ENCODE peak calls at places on chromosomes 7 and 10, in seven cellular contexts. One of them, this sample, is unnamed.
A peak's percentile ranks its signal among the peaks of the same experiment; 100 is the strongest.

GRCh38 chr7:44131173-44132009 is 8.0 kb upstream of the POLD2 start:
- DNase-seq in body of pancreas: peak; percentile 44
- DNase-seq in foreskin fibroblast: peak; percentile 55
- DNase-seq in Peyer's patch: no peak
- DNase-seq in MCF 10A: peak; percentile 55
- DNase-seq in astrocyte of the cerebellum: no peak
- DNase-seq in endothelial cell: no peak
- DNase-seq in this sample: no peak

GRCh38 chr7:107961399-107961798 is 41.6 kb downstream of the LAMB1 start:
- DNase-seq in Peyer's patch: peak; percentile 65
- DNase-seq in foreskin fibroblast: peak; percentile 19
- DNase-seq in MCF 10A: peak; percentile 33
- DNase-seq in body of pancreas: peak; percentile 37
- DNase-seq in endothelial cell: no peak
- DNase-seq in astrocyte of the cerebellum: no peak
- DNase-seq in this sample: no peak

GRCh38 chr10:95500649-95501048 is 60.5 kb downstream of the SORBS1 start:
- DNase-seq in foreskin fibroblast: no peak
- DNase-seq in Peyer's patch: no peak
- DNase-seq in body of pancreas: no peak
- DNase-seq in endothelial cell: no peak
- DNase-seq in MCF 10A: no peak
- DNase-seq in astrocyte of the cerebellum: no peak
- DNase-seq in this sample: no peak

GRCh38 chr10:33487014-33487776 is 152.7 kb upstream of the NRP1 start:
- DNase-seq in foreskin fibroblast: peak; percentile 37
- DNase-seq in body of pancreas: no peak
- DNase-seq in astrocyte of the cerebellum: no peak
- DNase-seq in endothelial cell: no peak
- DNase-seq in Peyer's patch: no peak
- DNase-seq in MCF 10A: no peak
- DNase-seq in this sample: no peak

GRCh38 chr7:94882891-94883290 is 24.5 kb upstream of the PPP1R9A start:
- DNase-seq in endothelial cell: no peak
- DNase-seq in body of pancreas: no peak
- DNase-seq in MCF 10A: peak; percentile 23
- DNase-seq in Peyer's patch: no peak
- DNase-seq in foreskin fibroblast: no peak
- DNase-seq in astrocyte of the cerebellum: no peak
- DNase-seq in this sample: no peak

GRCh38 chr7:17941171-17941490 is 837 bp upstream of the SNX13 start:
- DNase-seq in endothelial cell: no peak
- DNase-seq in body of pancreas: no peak
- DNase-seq in astrocyte of the cerebellum: no peak
- DNase-seq in Peyer's patch: no peak
- DNase-seq in foreskin fibroblast: peak; percentile 15
- DNase-seq in MCF 10A: peak; percentile 26
- DNase-seq in this sample: no peak

GRCh38 chr7:130219086-130219620 is 11.5 kb downstream of the SSMEM1 start:
- DNase-seq in Peyer's patch: no peak
- DNase-seq in body of pancreas: no peak
- DNase-seq in endothelial cell: no peak
- DNase-seq in astrocyte of the cerebellum: no peak
- DNase-seq in foreskin fibroblast: no peak
- DNase-seq in MCF 10A: no peak
- DNase-seq in this sample: no peak

GRCh38 chr10:44696496-44696895 is 214.6 kb upstream of the TMEM72 start:
- DNase-seq in Peyer's patch: no peak
- DNase-seq in endothelial cell: no peak
- DNase-seq in foreskin fibroblast: peak; percentile 94
- DNase-seq in astrocyte of the cerebellum: peak; percentile 93
- DNase-seq in body of pancreas: no peak
- DNase-seq in MCF 10A: no peak
- DNase-seq in this sample: no peak

GRCh38 chr10:71762324-71762723 is 11.0 kb downstream of the VSIR start:
- DNase-seq in MCF 10A: no peak
- DNase-seq in body of pancreas: no peak
- DNase-seq in astrocyte of the cerebellum: no peak
- DNase-seq in Peyer's patch: no peak
- DNase-seq in foreskin fibroblast: no peak
- DNase-seq in endothelial cell: no peak
- DNase-seq in this sample: no peak

GRCh38 chr10:43130756-43131155 is 7.5 kb upstream of the CSGALNACT2 start:
- DNase-seq in Peyer's patch: no peak
- DNase-seq in MCF 10A: no peak
- DNase-seq in endothelial cell: no peak
- DNase-seq in body of pancreas: no peak
- DNase-seq in foreskin fibroblast: no peak
- DNase-seq in astrocyte of the cerebellum: no peak
- DNase-seq in this sample: no peak

GRCh38 chr7:134890246-134891240 is 95.8 kb upstream of the AGBL3 start:
- DNase-seq in astrocyte of the cerebellum: peak; percentile 64
- DNase-seq in MCF 10A: peak; percentile 87
- DNase-seq in endothelial cell: peak; percentile 11
- DNase-seq in body of pancreas: peak; percentile 29
- DNase-seq in Peyer's patch: no peak
- DNase-seq in foreskin fibroblast: peak; percentile 67
- DNase-seq in this sample: no peak

GRCh38 chr10:60570272-60570865 is 180.7 kb upstream of the ANK3 start:
- DNase-seq in endothelial cell: no peak
- DNase-seq in body of pancreas: no peak
- DNase-seq in foreskin fibroblast: no peak
- DNase-seq in MCF 10A: no peak
- DNase-seq in Peyer's patch: no peak
- DNase-seq in astrocyte of the cerebellum: no peak
- DNase-seq in this sample: no peak

GRCh38 chr7:135321556-135321955 is 87.9 kb downstream of the STRA8 start:
- DNase-seq in body of pancreas: no peak
- DNase-seq in astrocyte of the cerebellum: peak; percentile 13
- DNase-seq in foreskin fibroblast: peak; percentile 12
- DNase-seq in Peyer's patch: no peak
- DNase-seq in endothelial cell: no peak
- DNase-seq in MCF 10A: peak; percentile 75
- DNase-seq in this sample: no peak

GRCh38 chr7:116948934-116949333 is 4.4 kb upstream of the ST7 start:
- DNase-seq in astrocyte of the cerebellum: no peak
- DNase-seq in MCF 10A: no peak
- DNase-seq in foreskin fibroblast: no peak
- DNase-seq in body of pancreas: peak; percentile 22
- DNase-seq in Peyer's patch: no peak
- DNase-seq in endothelial cell: no peak
- DNase-seq in this sample: no peak

GRCh38 chr7:50721661-50722259 is 60.9 kb downstream of the GRB10 start:
- DNase-seq in astrocyte of the cerebellum: no peak
- DNase-seq in foreskin fibroblast: no peak
- DNase-seq in endothelial cell: no peak
- DNase-seq in MCF 10A: peak; percentile 25
- DNase-seq in Peyer's patch: no peak
- DNase-seq in body of pancreas: peak; percentile 65
- DNase-seq in this sample: no peak

GRCh38 chr7:55026867-55027490 is 8.2 kb downstream of the EGFR start:
- DNase-seq in astrocyte of the cerebellum: no peak
- DNase-seq in endothelial cell: no peak
- DNase-seq in MCF 10A: peak; percentile 27
- DNase-seq in body of pancreas: no peak
- DNase-seq in foreskin fibroblast: peak; percentile 69
- DNase-seq in Peyer's patch: no peak
- DNase-seq in this sample: no peak

GRCh38 chr7:36739351-36739750 is 15.1 kb upstream of the AOAH start:
- DNase-seq in astrocyte of the cerebellum: no peak
- DNase-seq in endothelial cell: no peak
- DNase-seq in Peyer's patch: no peak
- DNase-seq in body of pancreas: no peak
- DNase-seq in MCF 10A: no peak
- DNase-seq in foreskin fibroblast: no peak
- DNase-seq in this sample: no peak

GRCh38 chr7:131000873-131001272 is 266.9 kb upstream of the KLF14 start:
- DNase-seq in astrocyte of the cerebellum: no peak
- DNase-seq in endothelial cell: no peak
- DNase-seq in Peyer's patch: no peak
- DNase-seq in body of pancreas: no peak
- DNase-seq in MCF 10A: no peak
- DNase-seq in foreskin fibroblast: no peak
- DNase-seq in this sample: no peak

GRCh38 chr7:40219917-40220316 is 85.1 kb downstream of the SUGCT start:
- DNase-seq in astrocyte of the cerebellum: no peak
- DNase-seq in endothelial cell: no peak
- DNase-seq in foreskin fibroblast: peak; percentile 65
- DNase-seq in body of pancreas: no peak
- DNase-seq in MCF 10A: peak; percentile 31
- DNase-seq in Peyer's patch: no peak
- DNase-seq in this sample: no peak

GRCh38 chr10:11242443-11243386 is 225.0 kb downstream of the CELF2 start:
- DNase-seq in endothelial cell: no peak
- DNase-seq in MCF 10A: peak; percentile 7
- DNase-seq in foreskin fibroblast: peak; percentile 60
- DNase-seq in Peyer's patch: peak; percentile 74
- DNase-seq in body of pancreas: no peak
- DNase-seq in astrocyte of the cerebellum: no peak
- DNase-seq in this sample: no peak

GRCh38 chr7:30907527-30908267 is 4.0 kb upstream of the AQP1 start:
- DNase-seq in MCF 10A: no peak
- DNase-seq in endothelial cell: no peak
- DNase-seq in body of pancreas: peak; percentile 58
- DNase-seq in Peyer's patch: no peak
- DNase-seq in astrocyte of the cerebellum: no peak
- DNase-seq in foreskin fibroblast: peak; percentile 69
- DNase-seq in this sample: no peak

GRCh38 chr10:117339569-117339968 is 35.7 kb downstream of the PDZD8 start:
- DNase-seq in astrocyte of the cerebellum: no peak
- DNase-seq in MCF 10A: peak; percentile 75
- DNase-seq in Peyer's patch: no peak
- DNase-seq in body of pancreas: no peak
- DNase-seq in endothelial cell: no peak
- DNase-seq in foreskin fibroblast: peak; percentile 58
- DNase-seq in this sample: no peak

GRCh38 chr10:71974489-71975011 is 10.4 kb downstream of the CHST3 start:
- DNase-seq in MCF 10A: peak; percentile 81
- DNase-seq in body of pancreas: no peak
- DNase-seq in Peyer's patch: no peak
- DNase-seq in endothelial cell: no peak
- DNase-seq in astrocyte of the cerebellum: no peak
- DNase-seq in foreskin fibroblast: peak; percentile 92
- DNase-seq in this sample: no peak

GRCh38 chr10:118668228-118668952 is 72.9 kb upstream of the PRLHR start:
- DNase-seq in Peyer's patch: no peak
- DNase-seq in body of pancreas: no peak
- DNase-seq in astrocyte of the cerebellum: no peak
- DNase-seq in foreskin fibroblast: no peak
- DNase-seq in MCF 10A: no peak
- DNase-seq in endothelial cell: no peak
- DNase-seq in this sample: no peak
- TF ChIP-seq CTCF in Peyer's patch: no peak
- TF ChIP-seq CTCF in body of pancreas: no peak
- TF ChIP-seq CTCF in astrocyte of the cerebellum: no peak
- TF ChIP-seq CTCF in foreskin fibroblast: no peak
- TF ChIP-seq CTCF in MCF 10A: no peak
- TF ChIP-seq CTCF in endothelial cell: no peak
- TF ChIP-seq CTCF in this sample: no peak

GRCh38 chr10:70737977-70738376 is 47.2 kb downstream of the TBATA start:
- DNase-seq in foreskin fibroblast: no peak
- DNase-seq in MCF 10A: no peak
- DNase-seq in endothelial cell: no peak
- DNase-seq in body of pancreas: no peak
- DNase-seq in astrocyte of the cerebellum: no peak
- DNase-seq in Peyer's patch: peak; percentile 58
- DNase-seq in this sample: no peak

GRCh38 chr10:70740441-70741288 is 44.5 kb downstream of the TBATA start:
- DNase-seq in astrocyte of the cerebellum: no peak
- DNase-seq in Peyer's patch: no peak
- DNase-seq in MCF 10A: no peak
- DNase-seq in body of pancreas: no peak
- DNase-seq in foreskin fibroblast: peak; percentile 71
- DNase-seq in endothelial cell: no peak
- DNase-seq in this sample: no peak

GRCh38 chr10:70737250-70737649 is 47.9 kb downstream of the TBATA start:
- DNase-seq in MCF 10A: no peak
- DNase-seq in Peyer's patch: peak; percentile 77
- DNase-seq in body of pancreas: no peak
- DNase-seq in foreskin fibroblast: no peak
- DNase-seq in endothelial cell: no peak
- DNase-seq in astrocyte of the cerebellum: no peak
- DNase-seq in this sample: no peak

GRCh38 chr10:70736470-70736982 is 48.7 kb downstream of the TBATA start:
- DNase-seq in astrocyte of the cerebellum: no peak
- DNase-seq in MCF 10A: no peak
- DNase-seq in endothelial cell: no peak
- DNase-seq in Peyer's patch: peak; percentile 59
- DNase-seq in foreskin fibroblast: no peak
- DNase-seq in body of pancreas: no peak
- DNase-seq in this sample: no peak

DNA sequence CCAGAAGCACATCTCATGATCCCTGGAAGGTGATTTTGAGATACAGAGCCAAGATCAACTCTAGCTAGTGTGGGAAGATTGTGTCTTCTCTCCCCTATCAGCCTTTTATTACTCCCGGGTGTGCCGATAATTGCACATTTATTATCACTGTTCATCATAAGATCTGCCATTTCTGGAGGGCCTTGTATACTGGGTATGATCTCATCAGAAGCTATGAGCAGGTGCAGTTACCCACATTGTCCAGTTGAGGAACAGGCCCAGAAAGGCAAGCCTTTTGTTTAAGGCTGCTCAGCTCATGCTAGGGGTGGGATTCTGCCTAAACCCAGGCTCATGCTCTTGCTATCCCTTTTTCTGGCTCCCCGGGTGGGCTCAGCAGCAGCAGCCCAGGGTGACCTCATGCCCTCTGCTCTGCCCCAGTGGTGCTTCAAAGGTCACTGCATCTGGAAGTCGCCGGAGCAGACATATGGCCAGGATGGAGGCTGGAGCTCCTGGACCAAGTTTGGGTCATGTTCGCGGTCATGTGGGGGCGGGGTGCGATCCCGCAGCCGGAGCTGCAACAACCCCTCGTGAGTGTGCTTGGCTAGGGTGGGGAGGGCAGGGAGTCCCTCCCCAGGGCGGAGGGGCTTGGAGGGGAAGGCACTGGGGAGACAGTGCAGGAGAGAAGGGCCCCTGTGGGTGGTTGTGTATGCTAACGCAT is 46.6 kb downstream of the TBATA start:
- DNase-seq in Peyer's patch: peak; percentile 58
- DNase-seq in foreskin fibroblast: no peak
- DNase-seq in endothelial cell: no peak
- DNase-seq in MCF 10A: no peak
- DNase-seq in body of pancreas: no peak
- DNase-seq in astrocyte of the cerebellum: no peak
- DNase-seq in this sample: no peak
- TF ChIP-seq CTCF in Peyer's patch: peak; percentile 34
- TF ChIP-seq CTCF in foreskin fibroblast: no peak
- TF ChIP-seq CTCF in endothelial cell: peak; percentile 14
- TF ChIP-seq CTCF in MCF 10A: peak; percentile 10
- TF ChIP-seq CTCF in body of pancreas: no peak
- TF ChIP-seq CTCF in astrocyte of the cerebellum: no peak
- TF ChIP-seq CTCF in this sample: no peak

GRCh38 chr7:105389090-105389650 is 449 bp upstream of the SRPK2 start:
- DNase-seq in endothelial cell: peak; percentile 52
- DNase-seq in astrocyte of the cerebellum: no peak
- DNase-seq in Peyer's patch: peak; percentile 65
- DNase-seq in MCF 10A: peak; percentile 54
- DNase-seq in foreskin fibroblast: peak; percentile 80
- DNase-seq in body of pancreas: peak; percentile 58
- DNase-seq in this sample: no peak
- TF ChIP-seq CTCF in endothelial cell: no peak
- TF ChIP-seq CTCF in astrocyte of the cerebellum: no peak
- TF ChIP-seq CTCF in Peyer's patch: no peak
- TF ChIP-seq CTCF in MCF 10A: no peak
- TF ChIP-seq CTCF in foreskin fibroblast: no peak
- TF ChIP-seq CTCF in body of pancreas: no peak
- TF ChIP-seq CTCF in this sample: no peak

GRCh38 chr7:113715262-113715661 is 203.5 kb downstream of the PPP1R3A start:
- DNase-seq in endothelial cell: no peak
- DNase-seq in foreskin fibroblast: no peak
- DNase-seq in MCF 10A: no peak
- DNase-seq in astrocyte of the cerebellum: no peak
- DNase-seq in body of pancreas: no peak
- DNase-seq in Peyer's patch: no peak
- DNase-seq in this sample: no peak
- TF ChIP-seq CTCF in endothelial cell: no peak
- TF ChIP-seq CTCF in foreskin fibroblast: no peak
- TF ChIP-seq CTCF in MCF 10A: no peak
- TF ChIP-seq CTCF in astrocyte of the cerebellum: no peak
- TF ChIP-seq CTCF in body of pancreas: no peak
- TF ChIP-seq CTCF in Peyer's patch: no peak
- TF ChIP-seq CTCF in this sample: no peak